ENCODE peak calls at places on chromosomes 5 and 9, in five cellular contexts. K is cardiac muscle cell, V is heart right ventricle, Z is choroid plexus epithelial cell, Q is prostate gland. L is an unnamed sample.

GRCh38 chr5:124524552-124525232 is 221.7 kb downstream of the ZNF608 start:
- DNase-seq in K (no peak), Z (no peak), Q (no peak), V (no peak), L (no peak)

GRCh38 chr5:63053019-63053638 is 474.5 kb downstream of the LRRC70 start:
- DNase-seq in Z (no peak), K (peak), Q (no peak), V (no peak), L (peak)

GRCh38 chr9:137278061-137278912 is 761 bp downstream of the TOR4A start:
- DNase-seq in V (peak), K (peak), Q (no peak), Z (peak), L (no peak)

GRCh38 chr5:1007221-1007680 is 1.4 kb upstream of the NKD2 start:
- DNase-seq in Z (no peak), V (peak), Q (no peak), K (no peak), L (no peak)

GRCh38 chr5:115578657-115579056 is 23.6 kb downstream of the TICAM2 start:
- DNase-seq in K (no peak), Q (no peak), Z (no peak), V (no peak), L (no peak)

GRCh38 chr5:137659209-137659608 is 76.7 kb downstream of the KLHL3 start:
- DNase-seq in Q (no peak), K (no peak), Z (no peak), V (no peak), L (no peak)

GRCh38 chr9:135976531-135976930 is 15.4 kb upstream of the UBAC1 start:
- DNase-seq in V (no peak), K (no peak), Z (no peak), Q (no peak), L (no peak)

GRCh38 chr5:119275873-119276214 is 80.0 kb upstream of the TNFAIP8 start:
- DNase-seq in Q (no peak), Z (no peak), K (no peak), V (no peak), L (no peak)

GRCh38 chr5:159199225-159199624 is 10.1 kb downstream of the RNF145 start:
- DNase-seq in Q (no peak), Z (no peak), K (no peak), V (no peak), L (no peak)

GRCh38 chr5:52657231-52657645 is 130.5 kb upstream of the ITGA1 start:
- DNase-seq in Q (no peak), Z (peak), V (no peak), K (peak), L (no peak)

GRCh38 chr9:72271617-72272478 is 93.2 kb downstream of the ZFAND5 start:
- DNase-seq in Q (peak), V (peak), Z (peak), K (peak), L (peak)

GRCh38 chr5:151630088-151630487 is 39.0 kb upstream of the FAT2 start:
- DNase-seq in V (no peak), K (no peak), Z (peak), Q (no peak), L (no peak)

GRCh38 chr5:158874814-158875213 is 224.9 kb downstream of the EBF1 start:
- DNase-seq in V (no peak), K (no peak), Q (no peak), Z (no peak), L (no peak)

DNA sequence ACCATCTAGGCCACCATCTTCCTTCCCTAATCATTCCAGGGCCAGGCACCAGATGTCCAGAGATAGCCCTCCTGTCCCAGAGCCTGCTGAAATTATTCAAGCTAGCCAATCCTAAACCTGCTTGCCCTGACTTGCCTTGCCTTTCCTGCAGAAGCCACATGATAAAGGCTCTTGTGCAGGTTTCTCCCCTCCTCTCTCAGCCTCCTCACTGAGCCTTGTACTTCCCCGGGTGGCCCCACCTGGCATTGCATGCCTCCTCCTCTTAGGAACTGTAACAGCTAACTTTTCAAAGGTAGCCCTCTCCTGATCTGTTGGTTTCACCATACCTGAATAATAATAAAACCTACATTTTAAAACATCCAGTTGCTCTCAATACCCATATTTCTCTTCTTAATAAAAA is 42.6 kb downstream of the DIRAS2 start:
- DNase-seq in Z (no peak), K (no peak), V (no peak), Q (no peak), L (no peak)
- TF ChIP-seq CTCF in Z (no peak), K (no peak), V (no peak), Q (no peak), L (no peak)

GRCh38 chr5:142432369-142432863 is 107.6 kb upstream of the SPRY4 start:
- DNase-seq in Z (no peak), Q (peak), V (peak), K (no peak), L (peak)

GRCh38 chr5:142435410-142436115 is 110.7 kb upstream of the SPRY4 start:
- DNase-seq in Z (no peak), K (no peak), Q (no peak), V (no peak), L (no peak)

GRCh38 chr5:142434322-142434612 is 109.4 kb upstream of the SPRY4 start:
- DNase-seq in Z (no peak), K (no peak), V (no peak), Q (no peak), L (no peak)

GRCh38 chr5:142433526-142434321 is 108.9 kb upstream of the SPRY4 start:
- DNase-seq in Z (peak), V (no peak), Q (no peak), K (peak), L (peak)

DNA sequence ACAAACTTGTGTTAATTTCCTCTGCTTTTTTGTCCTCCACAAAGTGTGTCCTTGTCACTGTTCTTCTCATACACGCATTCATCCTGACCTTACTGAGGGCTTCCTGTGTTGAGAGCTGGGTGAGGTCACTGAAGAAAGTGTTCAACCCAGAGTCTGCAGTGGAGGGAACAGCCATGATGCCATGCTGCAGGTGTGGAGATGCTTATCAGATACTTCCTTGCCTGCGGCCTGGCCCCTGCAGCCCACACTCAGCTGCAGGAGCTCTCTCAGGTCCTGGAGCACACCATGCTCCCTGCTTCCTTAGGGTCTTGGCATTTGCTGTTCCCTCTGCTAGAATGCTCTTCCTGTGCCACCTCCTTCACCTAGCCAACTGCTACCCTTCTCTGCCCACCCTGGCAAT is 108.1 kb upstream of the SPRY4 start:
- DNase-seq in K (no peak), Z (no peak), Q (no peak), V (no peak), L (peak)
- TF ChIP-seq CTCF in K (no peak), Z (no peak), Q (no peak), V (no peak), L (no peak)

GRCh38 chr9:93060746-93061259 is 2.3 kb downstream of the SUSD3 start:
- DNase-seq in Z (no peak), K (peak), V (no peak), Q (no peak), L (no peak)

GRCh38 chr9:93059960-93060591 is 1.6 kb downstream of the SUSD3 start:
- DNase-seq in K (no peak), V (no peak), Q (no peak), Z (no peak), L (no peak)

GRCh38 chr9:93061260-93061751 is 2.8 kb downstream of the SUSD3 start:
- DNase-seq in Q (no peak), Z (no peak), V (no peak), K (peak), L (no peak)

GRCh38 chr9:93062364-93062763 is 3.9 kb downstream of the SUSD3 start:
- DNase-seq in K (no peak), V (no peak), Z (no peak), Q (no peak), L (no peak)

DNA sequence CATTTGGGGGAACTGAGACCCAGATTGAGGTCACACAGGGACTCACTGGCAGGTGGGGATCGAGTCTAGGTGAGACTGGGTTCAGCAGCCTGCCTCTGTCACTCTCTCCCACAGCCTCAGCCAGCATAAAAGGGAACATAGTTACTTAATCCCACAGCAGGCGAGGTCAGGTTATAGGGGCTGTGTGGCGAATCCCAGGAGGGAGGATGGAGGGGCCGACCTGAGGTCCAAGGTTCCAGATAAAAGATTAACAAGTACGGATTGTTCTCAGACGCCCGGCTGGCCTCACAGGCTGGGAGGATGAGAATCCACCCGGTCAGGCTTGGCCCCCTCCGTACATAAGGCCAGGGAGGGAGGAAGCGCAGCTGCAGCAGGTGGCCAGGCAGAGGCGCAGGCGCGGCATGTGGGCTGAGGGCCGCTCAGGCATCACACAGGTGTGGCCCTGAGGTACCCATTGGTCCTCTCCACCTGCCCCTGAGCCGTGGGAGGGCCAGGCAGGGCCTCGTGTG is 3.3 kb downstream of the SUSD3 start:
- DNase-seq in K (no peak), Z (no peak), Q (no peak), V (no peak), L (peak)
- TF ChIP-seq CTCF in K (no peak), Z (peak), Q (no peak), V (no peak), L (no peak)

GRCh38 chr5:144583493-144584154 is 413.0 kb downstream of the KCTD16 start:
- DNase-seq in V (no peak), Q (no peak), Z (no peak), K (no peak), L (no peak)

GRCh38 chr5:144582046-144582445 is 411.4 kb downstream of the KCTD16 start:
- DNase-seq in Z (no peak), V (no peak), K (no peak), Q (no peak), L (no peak)

GRCh38 chr5:144577676-144578075 is 407.0 kb downstream of the KCTD16 start:
- DNase-seq in K (no peak), Z (no peak), V (no peak), Q (no peak), L (no peak)

GRCh38 chr5:144585716-144586115 is 415.0 kb downstream of the KCTD16 start:
- DNase-seq in V (no peak), Q (no peak), K (no peak), Z (no peak), L (no peak)

GRCh38 chr5:144581044-144581443 is 410.4 kb downstream of the KCTD16 start:
- DNase-seq in Q (no peak), K (no peak), V (no peak), Z (no peak), L (no peak)
- TF ChIP-seq CTCF in Q (no peak), K (no peak), V (no peak), Z (no peak), L (no peak)